ENCODE peak calls at places on chromosomes 5 and 9, in six cellular contexts. One of them, this sample, is unnamed. For H3K4me1, the result is how much of the 10 kb centered on the place peaks cover.

GRCh38 chr5:131534995-131535394 is 100.0 kb downstream of the RAPGEF6 start:
- DNase-seq in right cardiac atrium: no peak
- DNase-seq in neuronal stem cell: no peak
- DNase-seq in thoracic aorta: no peak
- DNase-seq in CD8-positive, alpha-beta memory T cell: no peak
- DNase-seq in Caco-2: no peak
- DNase-seq in this sample: no peak

GRCh38 chr9:967851-968641 is 8.4 kb upstream of the DMRT3 start:
- DNase-seq in right cardiac atrium: no peak
- DNase-seq in neuronal stem cell: no peak
- DNase-seq in thoracic aorta: no peak
- DNase-seq in CD8-positive, alpha-beta memory T cell: no peak
- DNase-seq in Caco-2: no peak
- DNase-seq in this sample: peak

GRCh38 chr5:150295172-150295611 is 5.6 kb upstream of the CAMK2A start:
- DNase-seq in right cardiac atrium: peak
- DNase-seq in neuronal stem cell: no peak
- DNase-seq in thoracic aorta: no peak
- DNase-seq in CD8-positive, alpha-beta memory T cell: no peak
- DNase-seq in Caco-2: no peak
- DNase-seq in this sample: no peak

GRCh38 chr5:68683632-68684035 is 410.2 kb upstream of the SLC30A5 start:
- DNase-seq in right cardiac atrium: no peak
- DNase-seq in neuronal stem cell: no peak
- DNase-seq in thoracic aorta: no peak
- DNase-seq in CD8-positive, alpha-beta memory T cell: no peak
- DNase-seq in Caco-2: no peak
- DNase-seq in this sample: no peak

GRCh38 chr9:127535834-127536233 is 76.2 kb upstream of the STXBP1 start:
- DNase-seq in right cardiac atrium: peak
- DNase-seq in neuronal stem cell: no peak
- DNase-seq in thoracic aorta: no peak
- DNase-seq in CD8-positive, alpha-beta memory T cell: no peak
- DNase-seq in Caco-2: no peak
- DNase-seq in this sample: no peak

GRCh38 chr9:100505564-100506159 is 32.7 kb downstream of the TMEFF1 start:
- DNase-seq in right cardiac atrium: peak
- DNase-seq in neuronal stem cell: no peak
- DNase-seq in thoracic aorta: no peak
- DNase-seq in CD8-positive, alpha-beta memory T cell: peak
- DNase-seq in Caco-2: peak
- DNase-seq in this sample: peak

GRCh38 chr5:115695290-115695689 is 69.5 kb upstream of the TMED7 start:
- DNase-seq in right cardiac atrium: no peak
- DNase-seq in neuronal stem cell: no peak
- DNase-seq in thoracic aorta: no peak
- DNase-seq in CD8-positive, alpha-beta memory T cell: no peak
- DNase-seq in Caco-2: no peak
- DNase-seq in this sample: no peak

GRCh38 chr5:65213921-65214525 is 267.7 kb downstream of the ADAMTS6 start:
- DNase-seq in right cardiac atrium: peak
- DNase-seq in neuronal stem cell: no peak
- DNase-seq in thoracic aorta: no peak
- DNase-seq in CD8-positive, alpha-beta memory T cell: no peak
- DNase-seq in Caco-2: peak
- DNase-seq in this sample: peak

GRCh38 chr9:81250606-81251005 is 438.7 kb downstream of the TLE1 start:
- DNase-seq in right cardiac atrium: no peak
- DNase-seq in neuronal stem cell: no peak
- DNase-seq in thoracic aorta: no peak
- DNase-seq in CD8-positive, alpha-beta memory T cell: no peak
- DNase-seq in Caco-2: no peak
- DNase-seq in this sample: no peak

GRCh38 chr5:157799578-157799977 is 56.1 kb downstream of the LSM11 start:
- DNase-seq in right cardiac atrium: no peak
- DNase-seq in neuronal stem cell: no peak
- DNase-seq in thoracic aorta: no peak
- DNase-seq in CD8-positive, alpha-beta memory T cell: no peak
- DNase-seq in Caco-2: no peak
- DNase-seq in this sample: no peak

GRCh38 chr9:99012957-99013512 is 69.3 kb downstream of the COL15A1 start:
- DNase-seq in right cardiac atrium: no peak
- DNase-seq in neuronal stem cell: no peak
- DNase-seq in thoracic aorta: no peak
- DNase-seq in CD8-positive, alpha-beta memory T cell: no peak
- DNase-seq in Caco-2: no peak
- DNase-seq in this sample: no peak

GRCh38 chr5:30453168-30453567 is 740.3 kb upstream of the CDH6 start:
- DNase-seq in right cardiac atrium: no peak
- DNase-seq in neuronal stem cell: no peak
- DNase-seq in thoracic aorta: no peak
- DNase-seq in CD8-positive, alpha-beta memory T cell: no peak
- DNase-seq in Caco-2: no peak
- DNase-seq in this sample: no peak

GRCh38 chr9:128383007-128383753 is 12.0 kb downstream of the URM1 start:
- DNase-seq in right cardiac atrium: no peak
- DNase-seq in neuronal stem cell: no peak
- DNase-seq in thoracic aorta: no peak
- DNase-seq in CD8-positive, alpha-beta memory T cell: no peak
- DNase-seq in Caco-2: no peak
- DNase-seq in this sample: peak

GRCh38 chr5:152412129-152412528 is 7.0 kb upstream of the NMUR2 start:
- DNase-seq in right cardiac atrium: no peak
- DNase-seq in neuronal stem cell: no peak
- DNase-seq in thoracic aorta: no peak
- DNase-seq in CD8-positive, alpha-beta memory T cell: no peak
- DNase-seq in Caco-2: no peak
- DNase-seq in this sample: no peak

GRCh38 chr5:149157330-149157729 is 16.0 kb downstream of the ABLIM3 start:
- DNase-seq in right cardiac atrium: no peak
- DNase-seq in neuronal stem cell: no peak
- DNase-seq in thoracic aorta: no peak
- DNase-seq in CD8-positive, alpha-beta memory T cell: no peak
- DNase-seq in Caco-2: no peak
- DNase-seq in this sample: no peak

GRCh38 chr5:141245250-141245717 is at the start of gene PCDHB15:
- DNase-seq in right cardiac atrium: peak
- DNase-seq in neuronal stem cell: peak
- DNase-seq in thoracic aorta: no peak
- DNase-seq in CD8-positive, alpha-beta memory T cell: peak
- DNase-seq in Caco-2: no peak
- DNase-seq in this sample: no peak

GRCh38 chr9:127723450-127723849 is 7.6 kb downstream of the TTC16 start:
- DNase-seq in right cardiac atrium: no peak
- DNase-seq in neuronal stem cell: no peak
- DNase-seq in thoracic aorta: no peak
- DNase-seq in CD8-positive, alpha-beta memory T cell: no peak
- DNase-seq in Caco-2: no peak
- DNase-seq in this sample: no peak

GRCh38 chr5:43007911-43008368 is 32.2 kb downstream of the ANXA2R start:
- DNase-seq in right cardiac atrium: peak
- DNase-seq in neuronal stem cell: no peak
- DNase-seq in thoracic aorta: peak
- DNase-seq in CD8-positive, alpha-beta memory T cell: peak
- DNase-seq in Caco-2: peak
- DNase-seq in this sample: peak

GRCh38 chr5:82666312-82666711 is 388.2 kb upstream of the RPS23 start:
- DNase-seq in right cardiac atrium: no peak
- DNase-seq in neuronal stem cell: no peak
- DNase-seq in thoracic aorta: no peak
- DNase-seq in CD8-positive, alpha-beta memory T cell: no peak
- DNase-seq in Caco-2: no peak
- DNase-seq in this sample: no peak

GRCh38 chr5:57538341-57538955 is 55.8 kb upstream of the ACTBL2 start:
- DNase-seq in right cardiac atrium: no peak
- DNase-seq in neuronal stem cell: no peak
- DNase-seq in thoracic aorta: no peak
- DNase-seq in CD8-positive, alpha-beta memory T cell: no peak
- DNase-seq in Caco-2: no peak
- DNase-seq in this sample: no peak

GRCh38 chr9:87711857-87712800 is 13.8 kb upstream of the CTSL start:
- DNase-seq in right cardiac atrium: peak
- DNase-seq in neuronal stem cell: no peak
- DNase-seq in thoracic aorta: no peak
- DNase-seq in CD8-positive, alpha-beta memory T cell: no peak
- DNase-seq in Caco-2: no peak
- DNase-seq in this sample: no peak

GRCh38 chr9:135671591-135672041 is 8.5 kb downstream of the LCN9 start:
- DNase-seq in right cardiac atrium: no peak
- DNase-seq in neuronal stem cell: no peak
- DNase-seq in thoracic aorta: no peak
- DNase-seq in CD8-positive, alpha-beta memory T cell: no peak
- DNase-seq in Caco-2: no peak
- DNase-seq in this sample: peak

GRCh38 chr5:60340965-60341471 is 358.9 kb downstream of the DEPDC1B start:
- DNase-seq in right cardiac atrium: no peak
- DNase-seq in neuronal stem cell: no peak
- DNase-seq in thoracic aorta: no peak
- DNase-seq in CD8-positive, alpha-beta memory T cell: no peak
- DNase-seq in Caco-2: no peak
- DNase-seq in this sample: no peak

GRCh38 chr9:130432796-130433167 is 12.0 kb upstream of the ASS1 start:
- DNase-seq in right cardiac atrium: peak
- DNase-seq in neuronal stem cell: no peak
- DNase-seq in thoracic aorta: no peak
- DNase-seq in CD8-positive, alpha-beta memory T cell: no peak
- DNase-seq in Caco-2: peak
- DNase-seq in this sample: no peak

GRCh38 chr5:37838933-37839341 is 904 bp downstream of the GDNF start:
- DNase-seq in right cardiac atrium: no peak
- DNase-seq in neuronal stem cell: no peak
- DNase-seq in thoracic aorta: no peak
- DNase-seq in CD8-positive, alpha-beta memory T cell: no peak
- DNase-seq in Caco-2: no peak
- DNase-seq in this sample: no peak
- H3K4me3 ChIP-seq in right cardiac atrium: peak
- H3K4me3 ChIP-seq in neuronal stem cell: no peak
- H3K4me3 ChIP-seq in thoracic aorta: peak
- H3K4me3 ChIP-seq in CD8-positive, alpha-beta memory T cell: no peak
- H3K4me3 ChIP-seq in Caco-2: no peak
- H3K4me3 ChIP-seq in this sample: no peak

DNA sequence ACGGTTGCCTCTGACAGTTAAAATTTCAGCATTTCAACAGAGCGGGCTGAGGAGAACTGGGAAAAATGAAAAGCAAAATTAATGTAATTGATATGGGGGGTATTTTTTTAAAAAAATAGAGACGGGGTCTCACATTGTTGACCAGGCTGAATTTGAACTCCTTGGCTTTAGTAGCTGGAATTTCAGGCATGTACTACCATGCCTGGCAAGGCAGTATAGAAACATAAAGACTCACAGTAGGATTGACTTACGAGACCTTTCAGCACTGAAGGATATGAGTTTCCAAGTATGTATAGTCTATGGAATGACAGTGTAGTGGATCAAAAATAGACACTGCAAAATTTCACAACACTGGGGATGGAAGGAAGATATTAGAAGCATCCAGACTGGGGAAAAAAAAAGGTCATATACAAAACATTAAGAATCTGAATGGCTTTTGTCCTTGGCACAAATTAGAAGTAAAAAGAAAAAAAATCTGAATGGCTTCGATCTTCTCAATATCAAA is 6.8 kb downstream of the DCP2 start:
- DNase-seq in right cardiac atrium: no peak
- DNase-seq in neuronal stem cell: no peak
- DNase-seq in thoracic aorta: no peak
- DNase-seq in CD8-positive, alpha-beta memory T cell: no peak
- DNase-seq in Caco-2: no peak
- DNase-seq in this sample: no peak
- H3K4me1 ChIP-seq in right cardiac atrium: under half
- H3K4me1 ChIP-seq in neuronal stem cell: under half
- H3K4me1 ChIP-seq in thoracic aorta: under half
- H3K4me1 ChIP-seq in CD8-positive, alpha-beta memory T cell: under half
- H3K4me1 ChIP-seq in Caco-2: under half
- H3K4me1 ChIP-seq in this sample: under half

GRCh38 chr9:85942913-85943729 is 2.2 kb downstream of the NAA35 start:
- DNase-seq in right cardiac atrium: no peak
- DNase-seq in neuronal stem cell: no peak
- DNase-seq in thoracic aorta: no peak
- DNase-seq in CD8-positive, alpha-beta memory T cell: no peak
- DNase-seq in Caco-2: no peak
- DNase-seq in this sample: no peak
- H3K4me3 ChIP-seq in right cardiac atrium: no peak
- H3K4me3 ChIP-seq in neuronal stem cell: no peak
- H3K4me3 ChIP-seq in thoracic aorta: no peak
- H3K4me3 ChIP-seq in CD8-positive, alpha-beta memory T cell: no peak
- H3K4me3 ChIP-seq in Caco-2: no peak
- H3K4me3 ChIP-seq in this sample: peak

DNA sequence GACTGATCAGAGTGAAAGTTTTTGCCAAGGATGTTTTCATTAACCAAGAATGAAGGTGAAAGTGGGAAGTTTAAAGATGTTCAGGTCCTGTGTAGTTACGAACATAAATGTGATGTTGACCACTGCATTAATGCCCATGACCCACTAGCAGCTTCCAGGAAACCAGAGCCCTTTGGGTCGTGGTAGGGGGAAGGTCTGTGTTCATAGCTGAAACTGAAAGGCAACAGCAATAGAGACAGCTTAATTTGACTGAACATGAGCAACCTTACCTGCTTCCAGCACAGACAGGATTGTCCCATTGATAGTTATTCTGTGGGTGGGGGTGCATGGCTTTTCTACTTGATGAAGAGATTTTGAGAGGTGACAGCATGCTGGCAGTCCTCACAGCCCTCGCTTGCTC is 21.1 kb downstream of the MARCHF6 start:
- DNase-seq in right cardiac atrium: no peak
- DNase-seq in neuronal stem cell: no peak
- DNase-seq in thoracic aorta: no peak
- DNase-seq in CD8-positive, alpha-beta memory T cell: no peak
- DNase-seq in Caco-2: no peak
- DNase-seq in this sample: no peak
- H3K4me1 ChIP-seq in right cardiac atrium: under half
- H3K4me1 ChIP-seq in neuronal stem cell: under half
- H3K4me1 ChIP-seq in thoracic aorta: half or more
- H3K4me1 ChIP-seq in CD8-positive, alpha-beta memory T cell: under half
- H3K4me1 ChIP-seq in Caco-2: under half
- H3K4me1 ChIP-seq in this sample: under half